ENCODE peak calls at places on chromosomes 4 and X, in four cellular contexts. One of them, this sample, is unnamed.

GRCh38 chr4:53026233-53026632 is 164.1 kb downstream of the RASL11B start:
- DNase-seq in trophoblast cell: peak; percentile 52
- DNase-seq in mesenchymal stem cell: no peak
- DNase-seq in H1: no peak
- DNase-seq in this sample: no peak

GRCh38 chrX:136810493-136810892 is 29.8 kb upstream of the ARHGEF6 start:
- DNase-seq in H1: no peak
- DNase-seq in trophoblast cell: peak; percentile 53
- DNase-seq in mesenchymal stem cell: no peak
- DNase-seq in this sample: no peak

GRCh38 chr4:81040175-81040659 is 9.7 kb downstream of the BMP3 start:
- DNase-seq in mesenchymal stem cell: peak; percentile 26
- DNase-seq in trophoblast cell: peak; percentile 71
- DNase-seq in H1: no peak
- DNase-seq in this sample: no peak

GRCh38 chrX:131741103-131741581 is 197.3 kb downstream of the OR13H1 start:
- DNase-seq in mesenchymal stem cell: no peak
- DNase-seq in H1: no peak
- DNase-seq in trophoblast cell: peak; percentile 97
- DNase-seq in this sample: no peak

GRCh38 chr4:186604124-186604627 is 48.8 kb upstream of the MTNR1A start:
- DNase-seq in H1: no peak
- DNase-seq in mesenchymal stem cell: no peak
- DNase-seq in trophoblast cell: no peak
- DNase-seq in this sample: no peak

GRCh38 chr4:113760094-113760851 is 1.3 kb downstream of the CAMK2D start:
- DNase-seq in trophoblast cell: no peak
- DNase-seq in mesenchymal stem cell: peak; percentile 72
- DNase-seq in H1: no peak
- DNase-seq in this sample: no peak

GRCh38 chr4:40484346-40484745 is 145.3 kb downstream of the RBM47 start:
- DNase-seq in mesenchymal stem cell: no peak
- DNase-seq in trophoblast cell: no peak
- DNase-seq in H1: no peak
- DNase-seq in this sample: no peak

GRCh38 chr4:79983431-79983830 is 89.6 kb downstream of the ANTXR2 start:
- DNase-seq in H1: no peak
- DNase-seq in mesenchymal stem cell: no peak
- DNase-seq in trophoblast cell: peak; percentile 6
- DNase-seq in this sample: no peak

GRCh38 chr4:25950476-25951389 is 36.7 kb downstream of the SMIM20 start:
- DNase-seq in trophoblast cell: peak; percentile 20
- DNase-seq in H1: no peak
- DNase-seq in mesenchymal stem cell: no peak
- DNase-seq in this sample: no peak

GRCh38 chrX:19776753-19777152 is 110.6 kb downstream of the SH3KBP1 start:
- DNase-seq in mesenchymal stem cell: no peak
- DNase-seq in H1: no peak
- DNase-seq in trophoblast cell: no peak
- DNase-seq in this sample: no peak

GRCh38 chrX:12974797-12975669 is at the start of gene TMSB4X:
- DNase-seq in H1: peak; percentile 80
- DNase-seq in mesenchymal stem cell: peak; percentile 88
- DNase-seq in trophoblast cell: peak; percentile 31
- DNase-seq in this sample: peak; percentile 52

GRCh38 chrX:11470231-11470630 is 177.0 kb downstream of the AMELX start:
- DNase-seq in H1: no peak
- DNase-seq in trophoblast cell: no peak
- DNase-seq in mesenchymal stem cell: no peak
- DNase-seq in this sample: no peak

GRCh38 chrX:32421266-32421665 is 790.1 kb downstream of the DMD start:
- DNase-seq in trophoblast cell: no peak
- DNase-seq in mesenchymal stem cell: peak; percentile 40
- DNase-seq in H1: no peak
- DNase-seq in this sample: no peak

GRCh38 chr4:150167054-150167453 is 88.8 kb downstream of the DCLK2 start:
- DNase-seq in mesenchymal stem cell: no peak
- DNase-seq in trophoblast cell: no peak
- DNase-seq in H1: no peak
- DNase-seq in this sample: no peak

GRCh38 chrX:107454302-107454701 is 4.8 kb downstream of the FRMPD3 start:
- DNase-seq in mesenchymal stem cell: no peak
- DNase-seq in H1: no peak
- DNase-seq in trophoblast cell: peak; percentile 17
- DNase-seq in this sample: no peak

GRCh38 chr4:48752726-48753125 is 27.4 kb downstream of the FRYL start:
- DNase-seq in H1: no peak
- DNase-seq in mesenchymal stem cell: no peak
- DNase-seq in trophoblast cell: no peak
- DNase-seq in this sample: no peak

GRCh38 chr4:153084249-153084648 is 120.0 kb upstream of the TRIM2 start:
- DNase-seq in mesenchymal stem cell: no peak
- DNase-seq in H1: no peak
- DNase-seq in trophoblast cell: no peak
- DNase-seq in this sample: no peak

GRCh38 chrX:23952984-23953907 is 45.4 kb downstream of the CXorf58 start:
- DNase-seq in mesenchymal stem cell: no peak
- DNase-seq in trophoblast cell: peak; percentile 60
- DNase-seq in H1: no peak
- DNase-seq in this sample: no peak

GRCh38 chr4:14177987-14178386 is 550.5 kb upstream of the BOD1L1 start:
- DNase-seq in H1: no peak
- DNase-seq in trophoblast cell: no peak
- DNase-seq in mesenchymal stem cell: no peak
- DNase-seq in this sample: no peak

GRCh38 chrX:56813318-56813837 is 84.3 kb downstream of the NBDY start:
- DNase-seq in trophoblast cell: peak; percentile 82
- DNase-seq in H1: no peak
- DNase-seq in mesenchymal stem cell: peak; percentile 76
- DNase-seq in this sample: no peak

GRCh38 chrX:19739683-19740082 is 147.7 kb downstream of the SH3KBP1 start:
- DNase-seq in trophoblast cell: peak; percentile 86
- DNase-seq in mesenchymal stem cell: peak; percentile 66
- DNase-seq in H1: peak; percentile 60
- DNase-seq in this sample: peak; percentile 2

GRCh38 chrX:120377179-120377578 is 15.3 kb downstream of the ATP1B4 start:
- DNase-seq in mesenchymal stem cell: no peak
- DNase-seq in trophoblast cell: no peak
- DNase-seq in H1: no peak
- DNase-seq in this sample: no peak

GRCh38 chr4:177229331-177229730 is 80.3 kb upstream of the NEIL3 start:
- DNase-seq in mesenchymal stem cell: peak; percentile 30
- DNase-seq in trophoblast cell: peak; percentile 2
- DNase-seq in H1: no peak
- DNase-seq in this sample: no peak

GRCh38 chrX:17590892-17591740 is 146.2 kb upstream of the SCML1 start:
- DNase-seq in mesenchymal stem cell: peak; percentile 38
- DNase-seq in H1: peak; percentile 49
- DNase-seq in trophoblast cell: peak; percentile 64
- DNase-seq in this sample: peak; percentile 15

GRCh38 chr4:11130195-11130975 is 298.3 kb downstream of the HS3ST1 start:
- DNase-seq in H1: no peak
- DNase-seq in trophoblast cell: peak; percentile 90
- DNase-seq in mesenchymal stem cell: peak; percentile 51
- DNase-seq in this sample: no peak

GRCh38 chrX:114611018-114611619 is 27.2 kb downstream of the HTR2C start:
- DNase-seq in mesenchymal stem cell: peak; percentile 42
- DNase-seq in trophoblast cell: peak; percentile 72
- DNase-seq in H1: peak; percentile 47
- DNase-seq in this sample: peak; percentile 8

GRCh38 chr4:28469886-28470285 is 1609.2 kb downstream of the STIM2 start:
- DNase-seq in mesenchymal stem cell: no peak
- DNase-seq in H1: no peak
- DNase-seq in trophoblast cell: no peak
- DNase-seq in this sample: no peak

GRCh38 chrX:70033348-70033747 is 16.4 kb downstream of the AWAT2 start:
- DNase-seq in mesenchymal stem cell: peak; percentile 2
- DNase-seq in H1: peak; percentile 69
- DNase-seq in trophoblast cell: peak; percentile 34
- DNase-seq in this sample: no peak

GRCh38 chr4:7806724-7807123 is 132.9 kb downstream of the AFAP1 start:
- DNase-seq in trophoblast cell: no peak
- DNase-seq in mesenchymal stem cell: peak; percentile 63
- DNase-seq in H1: no peak
- DNase-seq in this sample: no peak

GRCh38 chr4:7805533-7806079 is 134.1 kb downstream of the AFAP1 start:
- DNase-seq in trophoblast cell: peak; percentile 89
- DNase-seq in mesenchymal stem cell: peak; percentile 67
- DNase-seq in H1: no peak
- DNase-seq in this sample: no peak

GRCh38 chr4:7804759-7805385 is 134.8 kb downstream of the AFAP1 start:
- DNase-seq in H1: no peak
- DNase-seq in mesenchymal stem cell: no peak
- DNase-seq in trophoblast cell: no peak
- DNase-seq in this sample: no peak

GRCh38 chr4:7807351-7807921 is 132.2 kb downstream of the AFAP1 start:
- DNase-seq in mesenchymal stem cell: peak; percentile 66
- DNase-seq in trophoblast cell: no peak
- DNase-seq in H1: no peak
- DNase-seq in this sample: no peak

DNA sequence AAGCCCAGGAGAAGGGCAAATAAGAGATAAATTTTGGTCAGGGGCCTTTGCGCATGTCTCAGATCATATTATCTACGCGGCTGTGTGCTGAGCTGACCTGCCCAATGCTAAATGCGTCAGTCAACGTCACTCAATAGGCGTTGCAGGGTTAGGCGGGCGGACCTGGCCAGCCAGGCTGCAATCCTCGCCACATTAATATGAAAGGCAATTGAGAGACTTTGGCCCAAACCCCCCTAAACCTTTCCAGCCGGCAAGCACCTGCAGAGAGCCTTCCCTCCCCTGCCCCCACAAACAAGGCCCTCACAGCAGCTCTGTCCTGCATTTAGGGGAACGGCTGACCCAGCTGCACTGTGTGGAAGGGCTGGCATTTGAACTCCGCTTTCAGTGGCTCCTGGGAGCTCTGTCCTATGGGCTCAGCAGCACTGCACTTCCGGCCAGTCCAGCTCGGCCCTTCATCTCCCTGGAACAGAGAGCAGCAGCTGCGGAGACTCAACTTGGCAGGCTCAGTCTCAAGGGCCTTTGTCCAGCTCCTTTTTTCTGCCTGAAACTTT is 133.5 kb downstream of the AFAP1 start:
- DNase-seq in trophoblast cell: peak; percentile 65
- DNase-seq in mesenchymal stem cell: peak; percentile 88
- DNase-seq in H1: no peak
- DNase-seq in this sample: no peak
- H4K8ac ChIP-seq in trophoblast cell: no peak overlapping the region
- H4K8ac ChIP-seq in mesenchymal stem cell: peak overlapping the region; percentile 82
- H4K8ac ChIP-seq in H1: no peak overlapping the region
- H4K8ac ChIP-seq in this sample: no peak overlapping the region

DNA sequence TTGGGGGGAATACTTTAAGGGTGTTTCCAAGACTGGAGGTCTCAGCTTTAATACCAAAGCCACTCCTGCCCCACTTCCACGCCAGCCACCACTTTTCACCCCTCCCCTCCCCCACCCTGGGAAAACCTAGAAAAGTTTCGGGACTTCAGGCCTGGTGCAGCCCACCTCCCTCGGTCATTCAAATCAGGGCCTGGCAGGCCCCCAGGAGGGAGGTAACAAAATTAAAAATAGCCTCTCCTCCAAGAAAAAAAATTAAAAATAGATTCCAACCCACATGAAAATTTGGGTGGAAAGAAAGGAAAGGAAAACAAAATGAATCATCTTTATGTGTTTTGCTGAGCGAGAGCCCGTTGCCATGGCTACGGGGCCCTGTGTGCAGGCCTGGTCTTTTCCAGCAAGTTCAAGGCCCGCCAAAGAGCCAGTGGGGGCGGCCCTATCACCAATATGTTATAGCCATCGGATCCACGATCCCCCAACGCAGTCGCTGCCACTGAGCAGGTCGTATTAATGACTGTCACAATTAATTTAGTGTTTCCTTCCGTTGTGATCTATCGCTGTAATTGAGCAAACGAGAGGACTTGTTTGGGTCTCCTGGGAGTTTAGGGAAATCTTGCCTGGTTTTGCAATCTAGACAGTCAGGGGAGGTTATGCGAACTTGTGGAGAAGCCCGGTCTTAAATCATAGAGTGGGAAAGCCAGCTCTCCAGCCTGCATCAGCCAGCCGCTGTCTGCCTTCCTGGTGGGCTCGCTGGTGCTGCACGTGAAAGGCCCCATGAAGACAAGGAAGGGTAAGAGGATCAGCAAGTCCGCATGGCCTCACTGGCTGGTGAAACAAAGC is 452.5 kb downstream of the BCOR start:
- DNase-seq in trophoblast cell: peak; percentile 49
- DNase-seq in H1: no peak
- DNase-seq in mesenchymal stem cell: peak; percentile 84
- DNase-seq in this sample: no peak
- H2BK12ac ChIP-seq in trophoblast cell: no peak overlapping the region
- H2BK12ac ChIP-seq in H1: no peak overlapping the region
- H2BK12ac ChIP-seq in mesenchymal stem cell: no peak overlapping the region
- H2BK12ac ChIP-seq in this sample: no peak overlapping the region

GRCh38 chrX:49659771-49660170 is 36.0 kb downstream of the PAGE1 start:
- DNase-seq in H1: no peak
- DNase-seq in trophoblast cell: no peak
- DNase-seq in mesenchymal stem cell: no peak
- DNase-seq in this sample: no peak

GRCh38 chrX:49661881-49662280 is 33.9 kb downstream of the PAGE1 start:
- DNase-seq in mesenchymal stem cell: no peak
- DNase-seq in trophoblast cell: no peak
- DNase-seq in H1: no peak
- DNase-seq in this sample: no peak

DNA sequence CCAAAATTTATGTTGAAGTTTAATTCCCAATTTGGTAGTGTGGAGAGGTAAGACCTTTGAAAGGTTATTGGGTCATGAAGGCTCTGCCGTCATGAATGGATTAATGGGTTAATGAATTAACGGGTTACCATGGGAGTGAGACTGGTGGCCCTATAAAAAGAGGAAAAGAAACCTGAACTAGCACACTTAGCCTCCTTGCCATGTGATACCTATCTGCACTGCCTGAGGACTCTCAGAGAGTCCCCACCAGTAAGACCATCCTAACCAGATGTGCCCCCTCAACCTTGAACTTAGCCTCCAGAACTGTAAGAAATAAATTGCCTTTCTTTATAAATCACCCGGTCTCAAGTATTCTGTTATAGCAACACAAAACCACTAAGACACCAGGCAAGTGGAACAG is 39.2 kb downstream of the PAGE1 start:
- DNase-seq in H1: no peak
- DNase-seq in mesenchymal stem cell: no peak
- DNase-seq in trophoblast cell: no peak
- DNase-seq in this sample: no peak
- H3K4me3 ChIP-seq in H1: no peak overlapping the region
- H3K4me3 ChIP-seq in mesenchymal stem cell: no peak overlapping the region
- H3K4me3 ChIP-seq in trophoblast cell: no peak overlapping the region
- H3K4me3 ChIP-seq in this sample: no peak overlapping the region

GRCh38 chrX:78658851-78659744 is at the start of gene RTL3:
- DNase-seq in trophoblast cell: peak; percentile 4
- DNase-seq in H1: no peak
- DNase-seq in mesenchymal stem cell: peak; percentile 68
- DNase-seq in this sample: no peak
- H4K8ac ChIP-seq in trophoblast cell: no peak within 1 kb of the TSS
- H4K8ac ChIP-seq in H1: no peak within 1 kb of the TSS
- H4K8ac ChIP-seq in mesenchymal stem cell: no peak within 1 kb of the TSS
- H4K8ac ChIP-seq in this sample: no peak within 1 kb of the TSS

GRCh38 chr4:101954351-101954750 is 163.8 kb downstream of the BANK1 start:
- DNase-seq in mesenchymal stem cell: no peak
- DNase-seq in H1: no peak
- DNase-seq in trophoblast cell: no peak
- DNase-seq in this sample: no peak
- H2BK12ac ChIP-seq in mesenchymal stem cell: no peak overlapping the region
- H2BK12ac ChIP-seq in H1: peak overlapping the region; percentile 62
- H2BK12ac ChIP-seq in trophoblast cell: no peak overlapping the region
- H2BK12ac ChIP-seq in this sample: no peak overlapping the region